ENCODE peak calls at places on chromosomes 7 and 10, in seven cellular contexts. D is fibroblast of mammary gland, O is GM23248, J is cardiac fibroblast, A is AG09309, Y is fibroblast of lung, I is upper lobe of right lung. M is an unnamed sample.

GRCh38 chr7:151261534-151261933 is 13.0 kb upstream of the SMARCD3 start:
- DNase-seq in D (peak; percentile 31), O (no peak), J (peak; percentile 40), A (no peak), Y (no peak), I (peak; percentile 48), M (no peak)

GRCh38 chr10:93081834-93082233 is 8.1 kb downstream of the CYP26A1 start:
- DNase-seq in D (no peak), O (no peak), J (no peak), A (peak; percentile 11), Y (no peak), I (no peak), M (no peak)

GRCh38 chr7:86814980-86815379 is 171.3 kb downstream of the GRM3 start:
- DNase-seq in D (peak; percentile 7), O (peak; percentile 26), J (no peak), A (no peak), Y (no peak), I (no peak), M (peak; percentile 3)

GRCh38 chr7:2037805-2038635 is 194.7 kb downstream of the MAD1L1 start:
- DNase-seq in D (peak; percentile 49), O (peak; percentile 59), J (peak; percentile 84), A (no peak), Y (peak; percentile 74), I (peak; percentile 40), M (peak; percentile 71)

GRCh38 chr7:48084727-48085432 is 4.2 kb upstream of the UPP1 start:
- DNase-seq in D (peak; percentile 99), O (peak; percentile 99), J (peak; percentile 99), A (peak; percentile 96), Y (peak; percentile 99), I (no peak), M (peak; percentile 99)

GRCh38 chr7:122515404-122515803 is 183.5 kb downstream of the RNF133 start:
- DNase-seq in D (no peak), O (no peak), J (no peak), A (no peak), Y (no peak), I (no peak), M (no peak)

GRCh38 chr10:87660484-87661133 is 931 bp downstream of the PAPSS2 start:
- DNase-seq in D (peak; percentile 81), O (peak; percentile 72), J (peak; percentile 81), A (peak; percentile 38), Y (peak; percentile 74), I (no peak), M (peak; percentile 74)

GRCh38 chr7:18407385-18407784 is 88.2 kb upstream of the HDAC9 start:
- DNase-seq in D (no peak), O (no peak), J (no peak), A (no peak), Y (no peak), I (no peak), M (no peak)

GRCh38 chr10:85124592-85124991 is 796.2 kb downstream of the CCSER2 start:
- DNase-seq in D (no peak), O (no peak), J (peak; percentile 13), A (no peak), Y (no peak), I (no peak), M (no peak)

GRCh38 chr10:130021373-130021950 is 57.4 kb upstream of the EBF3 start:
- DNase-seq in D (peak; percentile 95), O (peak; percentile 98), J (peak; percentile 71), A (peak; percentile 88), Y (peak; percentile 37), I (peak; percentile 33), M (peak; percentile 59)

GRCh38 chr7:75887669-75888369 is 9.0 kb downstream of the RHBDD2 start:
- DNase-seq in D (no peak), O (no peak), J (no peak), A (no peak), Y (no peak), I (no peak), M (no peak)

GRCh38 chr10:122171270-122171669 is 99.8 kb upstream of the BTBD16 start:
- DNase-seq in D (no peak), O (no peak), J (no peak), A (no peak), Y (no peak), I (peak; percentile 34), M (no peak)

GRCh38 chr7:13742719-13743640 is 246.5 kb downstream of the ETV1 start:
- DNase-seq in D (peak; percentile 67), O (peak; percentile 81), J (peak; percentile 73), A (no peak), Y (peak; percentile 78), I (no peak), M (peak; percentile 75)

GRCh38 chr7:27116962-27117686 is 13.4 kb downstream of the HOXA4 start:
- DNase-seq in D (no peak), O (no peak), J (no peak), A (no peak), Y (no peak), I (no peak), M (no peak)

GRCh38 chr10:98528785-98529183 is 82.0 kb upstream of the HPS1 start:
- DNase-seq in D (peak; percentile 81), O (peak; percentile 36), J (no peak), A (peak; percentile 65), Y (no peak), I (no peak), M (no peak)

GRCh38 chr10:121036431-121036830 is 185.3 kb downstream of the WDR11 start:
- DNase-seq in D (no peak), O (no peak), J (no peak), A (no peak), Y (no peak), I (no peak), M (no peak)

GRCh38 chr10:62016477-62017140 is 115.1 kb downstream of the ARID5B start:
- DNase-seq in D (peak; percentile 34), O (peak; percentile 52), J (no peak), A (no peak), Y (peak; percentile 24), I (no peak), M (no peak)

GRCh38 chr7:102129636-102130370 is 156.9 kb upstream of the SH2B2 start:
- DNase-seq in D (no peak), O (no peak), J (no peak), A (no peak), Y (no peak), I (no peak), M (no peak)

DNA sequence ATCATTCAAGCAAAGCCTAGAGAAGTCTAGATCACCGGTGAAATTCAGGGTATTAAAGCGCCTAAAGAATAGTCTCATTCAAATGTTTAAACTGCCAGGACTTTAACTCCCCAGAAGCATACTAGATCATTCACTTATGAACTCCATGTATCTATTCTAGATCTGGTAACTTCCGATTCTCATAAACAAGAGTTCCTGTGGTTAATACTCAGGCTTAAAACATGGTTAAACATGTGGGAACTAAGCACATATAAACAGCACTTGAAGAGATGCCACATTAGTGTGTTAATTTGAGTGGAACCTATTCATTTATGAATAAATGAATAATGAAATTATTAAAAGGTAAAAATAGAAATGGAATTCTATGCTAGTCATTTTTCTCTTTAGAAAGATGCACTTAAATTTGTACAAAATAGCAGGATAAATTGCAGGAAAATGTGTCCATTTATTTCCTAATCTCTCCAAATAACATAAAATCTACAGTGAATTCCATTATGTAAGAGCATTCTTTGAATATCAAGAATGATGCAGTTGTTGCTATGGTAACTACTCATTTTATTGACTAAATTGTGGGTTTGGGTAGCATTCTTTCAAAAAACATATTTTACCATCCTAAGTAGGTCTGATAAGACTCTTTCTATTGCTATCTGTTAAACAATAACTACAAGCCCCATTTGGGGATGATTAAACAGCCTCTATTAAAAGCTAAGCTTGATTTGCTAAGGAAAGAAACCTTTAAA is 147.6 kb upstream of the TMEM168 start:
- DNase-seq in D (peak; percentile 8), O (peak; percentile 70), J (peak; percentile 63), A (peak; percentile 55), Y (peak; percentile 15), I (no peak), M (peak; percentile 63)
- H3K4me3 ChIP-seq in D (no peak overlapping the region), O (peak overlapping the region; percentile 86), J (no peak overlapping the region), A (peak overlapping the region; percentile 76), Y (peak overlapping the region; percentile 91), I (peak overlapping the region; percentile 87), M (peak overlapping the region; percentile 84)

DNA sequence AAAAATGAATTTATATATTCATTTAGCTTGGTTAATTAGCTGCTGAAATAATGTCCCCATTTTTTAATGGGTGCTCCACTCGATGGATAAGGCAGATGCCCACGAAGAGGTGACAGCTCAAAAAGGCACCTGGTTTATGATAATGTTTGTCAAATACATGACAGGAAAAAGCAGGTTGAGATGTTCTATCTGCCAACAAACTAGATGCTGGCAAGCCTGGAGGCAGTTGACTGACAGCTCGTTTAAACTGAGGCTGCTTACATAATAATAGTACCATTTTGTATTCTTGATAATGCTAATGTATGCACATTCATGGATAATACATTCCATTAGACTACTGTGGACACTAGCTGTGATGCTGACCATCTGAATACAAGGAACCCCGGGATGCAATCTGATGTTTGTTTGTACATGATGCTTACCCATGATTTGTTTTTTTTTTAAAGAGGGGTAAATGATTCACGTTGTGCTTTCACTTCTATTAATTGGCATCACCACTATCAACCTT is 69.0 kb upstream of the GPR158 start:
- DNase-seq in D (no peak), O (no peak), J (no peak), A (no peak), Y (no peak), I (no peak), M (no peak)
- H3K4me3 ChIP-seq in D (no peak overlapping the region), O (no peak overlapping the region), J (no peak overlapping the region), A (no peak overlapping the region), Y (no peak overlapping the region), I (no peak overlapping the region), M (no peak overlapping the region)

GRCh38 chr7:41465571-41465970 is 237.3 kb downstream of the INHBA start:
- DNase-seq in D (no peak), O (no peak), J (no peak), A (no peak), Y (no peak), I (no peak), M (no peak)
- H3K4me3 ChIP-seq in D (no peak overlapping the region), O (no peak overlapping the region), J (no peak overlapping the region), A (no peak overlapping the region), Y (no peak overlapping the region), I (no peak overlapping the region), M (no peak overlapping the region)

GRCh38 chr10:34637419-34637911 is 177.6 kb downstream of the PARD3 start:
- DNase-seq in D (peak; percentile 45), O (peak; percentile 46), J (peak; percentile 53), A (no peak), Y (peak; percentile 51), I (peak; percentile 78), M (peak; percentile 59)
- H3K4me3 ChIP-seq in D (no peak overlapping the region), O (no peak overlapping the region), J (no peak overlapping the region), A (no peak overlapping the region), Y (no peak overlapping the region), I (no peak overlapping the region), M (no peak overlapping the region)